ENCODE peak calls at places on chromosomes 4 and X, in four cellular contexts. W is endothelial cell of umbilical vein, L is EH, G is osteocyte. F is an unnamed sample.

GRCh38 chr4:92825186-92825715 is 521.5 kb downstream of the GRID2 start:
- DNase-seq in G (no peak), W (no peak), L (no peak), F (no peak)

GRCh38 chrX:10166731-10167149 is 10.0 kb downstream of the CLCN4 start:
- DNase-seq in G (no peak), L (no peak), W (no peak), F (peak)

GRCh38 chr4:110170861-110171260 is 27.6 kb downstream of the ELOVL6 start:
- DNase-seq in L (no peak), W (no peak), G (no peak), F (no peak)

GRCh38 chr4:55409468-55410171 is 13.9 kb downstream of the TMEM165 start:
- DNase-seq in L (peak), G (no peak), W (no peak), F (no peak)

GRCh38 chr4:145440292-145441007 is 41.2 kb upstream of the SMAD1 start:
- DNase-seq in G (no peak), L (no peak), W (no peak), F (no peak)

GRCh38 chr4:176443117-176443516 is 123.4 kb downstream of the SPCS3 start:
- DNase-seq in L (peak), G (no peak), W (no peak), F (peak)

GRCh38 chr4:37735578-37735977 is 49.4 kb upstream of the RELL1 start:
- DNase-seq in L (no peak), W (no peak), G (no peak), F (no peak)

GRCh38 chr4:151992755-151993154 is 231.9 kb upstream of the GATB start:
- DNase-seq in G (no peak), L (no peak), W (no peak), F (no peak)

GRCh38 chr4:74033721-74034120 is 4.8 kb downstream of the CXCL3 start:
- DNase-seq in L (peak), W (no peak), G (no peak), F (peak)

GRCh38 chr4:12852338-12853307 is 631.5 kb downstream of the RAB28 start:
- DNase-seq in G (no peak), W (peak), L (peak), F (peak)

GRCh38 chr4:112714922-112715901 is 78.3 kb downstream of the LARP7 start:
- DNase-seq in G (no peak), L (no peak), W (no peak), F (no peak)

GRCh38 chr4:173924561-173924960 is 358.9 kb downstream of the FBXO8 start:
- DNase-seq in L (no peak), G (no peak), W (no peak), F (no peak)

GRCh38 chr4:73620115-73620792 is at the start of gene RASSF6:
- DNase-seq in W (no peak), G (no peak), L (no peak), F (no peak)

GRCh38 chr4:7193040-7193958 is 961 bp downstream of the SORCS2 start:
- DNase-seq in W (no peak), L (no peak), G (no peak), F (no peak)

GRCh38 chr4:183072181-183072580 is 26.9 kb upstream of the WWC2 start:
- DNase-seq in L (peak), W (no peak), G (no peak), F (no peak)

F was measured in M059J.